ENCODE peak calls at places on chromosomes 16 and 17, in six cellular contexts. V is tibial artery, Z is dorsolateral prefrontal cortex, E is GM10248, R is upper lobe of right lung, D is progenitor cell of endocrine pancreas. N is an unnamed sample.

GRCh38 chr16:2026461-2027023 is at the start of gene NHERF2:
- DNase-seq in V (no peak), Z (no peak), E (no peak), R (peak; percentile 77), D (no peak), N (peak; percentile 85)

GRCh38 chr17:38605852-38606645 is at the start of gene SRCIN1:
- DNase-seq in V (no peak), Z (peak; percentile 77), E (peak; percentile 79), R (peak; percentile 81), D (peak; percentile 67), N (no peak)

GRCh38 chr17:28973414-28973813 is 22.1 kb upstream of the PHF12 start:
- DNase-seq in V (no peak), Z (no peak), E (no peak), R (peak; percentile 77), D (no peak), N (no peak)

GRCh38 chr17:62822080-62822904 is 14.2 kb upstream of the MARCHF10 start:
- DNase-seq in V (no peak), Z (no peak), E (no peak), R (no peak), D (no peak), N (peak; percentile 10)

GRCh38 chr16:48001306-48001885 is 154.4 kb downstream of the ABCC12 start:
- DNase-seq in V (no peak), Z (no peak), E (no peak), R (no peak), D (no peak), N (peak; percentile 23)

GRCh38 chr16:4944333-4945281 is 7.7 kb upstream of the PPL start:
- DNase-seq in V (peak; percentile 98), Z (no peak), E (no peak), R (peak; percentile 95), D (peak; percentile 53), N (peak; percentile 99)

GRCh38 chr17:12391468-12391867 is 274.2 kb upstream of the MYOCD start:
- DNase-seq in V (no peak), Z (no peak), E (no peak), R (no peak), D (no peak), N (no peak)

GRCh38 chr17:55436224-55437164 is 14.9 kb upstream of the MMD start:
- DNase-seq in V (no peak), Z (no peak), E (no peak), R (no peak), D (no peak), N (no peak)

GRCh38 chr17:73325527-73325842 is 13.7 kb upstream of the CDC42EP4 start:
- DNase-seq in V (peak; percentile 78), Z (no peak), E (no peak), R (no peak), D (no peak), N (no peak)

GRCh38 chr16:79090966-79091365 is 509.6 kb downstream of the MAF start:
- DNase-seq in V (no peak), Z (no peak), E (no peak), R (no peak), D (no peak), N (no peak)

DNA sequence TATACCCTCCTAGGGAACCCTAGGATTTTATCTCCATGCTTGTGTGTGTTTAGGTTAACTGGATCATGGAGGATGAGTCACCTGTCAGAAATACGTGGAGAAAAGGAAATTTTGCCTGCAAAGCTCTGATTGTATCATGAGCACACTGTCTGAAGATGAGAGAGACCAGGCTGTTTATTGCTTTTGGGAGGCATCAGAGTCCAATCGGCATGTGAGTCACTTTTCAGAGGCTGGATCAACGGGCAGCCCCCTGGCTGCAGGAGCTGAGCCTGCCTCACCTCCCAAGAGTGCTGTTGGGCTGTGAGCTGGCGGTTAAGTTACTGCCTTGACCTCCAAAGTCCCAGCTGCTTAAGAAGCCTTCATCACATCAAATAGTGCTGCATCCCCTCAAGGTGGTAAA is 41.5 kb upstream of the MED9 start:
- DNase-seq in V (no peak), Z (no peak), E (no peak), R (no peak), D (no peak), N (no peak)
- TF ChIP-seq CTCF in V (no peak), Z (no peak), E (no peak), R (no peak), D (no peak), N (no peak)

GRCh38 chr17:72056155-72056554 is 64.7 kb upstream of the SOX9 start:
- DNase-seq in V (no peak), Z (no peak), E (no peak), R (no peak), D (no peak), N (no peak)

GRCh38 chr17:72056727-72057290 is 64.0 kb upstream of the SOX9 start:
- DNase-seq in V (no peak), Z (no peak), E (no peak), R (no peak), D (no peak), N (no peak)

GRCh38 chr17:72049914-72050313 is 70.9 kb upstream of the SOX9 start:
- DNase-seq in V (no peak), Z (no peak), E (no peak), R (no peak), D (no peak), N (no peak)

DNA sequence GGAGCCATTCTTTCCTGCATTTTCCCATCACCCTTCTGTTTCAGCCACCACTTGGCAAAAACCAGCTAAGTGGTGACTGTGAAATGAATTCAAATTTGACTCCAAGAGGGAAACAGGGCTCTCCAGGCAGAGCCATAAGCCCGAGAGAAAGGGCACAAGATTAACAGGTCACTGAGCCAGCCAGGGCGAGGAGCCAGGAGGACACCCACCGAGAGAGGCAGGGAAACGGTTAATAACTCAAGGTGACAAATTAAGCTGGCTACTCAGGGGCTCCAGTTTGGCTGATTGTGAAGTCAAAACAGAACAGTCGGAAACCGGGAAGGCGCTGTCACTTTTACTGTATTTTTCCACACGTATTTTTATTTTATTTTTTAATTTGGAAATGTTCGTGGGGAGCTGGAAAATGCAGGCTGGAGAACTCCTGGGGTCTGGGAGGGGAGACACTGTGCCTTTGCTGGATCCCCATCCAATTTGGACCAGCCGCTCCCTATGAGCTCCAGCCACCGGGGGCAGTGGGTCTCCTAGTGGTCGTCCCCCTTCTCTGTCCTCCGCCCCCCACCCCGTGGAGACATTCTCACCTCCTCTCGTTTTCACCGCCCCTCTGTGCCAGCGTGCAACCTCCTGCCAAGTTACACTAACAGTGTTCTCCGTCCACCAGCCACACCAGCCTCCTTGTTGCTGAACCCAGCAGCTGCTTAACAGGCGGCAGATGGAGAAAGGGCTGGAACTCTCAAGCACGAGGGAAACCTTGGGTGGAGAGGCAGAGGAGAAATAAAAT is 67.6 kb upstream of the SOX9 start:
- DNase-seq in V (no peak), Z (no peak), E (no peak), R (no peak), D (no peak), N (no peak)
- TF ChIP-seq CTCF in V (no peak), Z (no peak), E (no peak), R (no peak), D (no peak), N (no peak)

GRCh38 chr17:6648181-6648580 is 3.2 kb downstream of the MED31 start:
- DNase-seq in V (no peak), Z (no peak), E (no peak), R (no peak), D (no peak), N (no peak)
- TF ChIP-seq CTCF in V (no peak), Z (no peak), E (peak; percentile 30), R (no peak), D (no peak), N (no peak)

GRCh38 chr16:62224810-62225209 is 188.6 kb upstream of the CDH8 start:
- DNase-seq in V (no peak), Z (no peak), E (no peak), R (no peak), D (no peak), N (no peak)

DNA sequence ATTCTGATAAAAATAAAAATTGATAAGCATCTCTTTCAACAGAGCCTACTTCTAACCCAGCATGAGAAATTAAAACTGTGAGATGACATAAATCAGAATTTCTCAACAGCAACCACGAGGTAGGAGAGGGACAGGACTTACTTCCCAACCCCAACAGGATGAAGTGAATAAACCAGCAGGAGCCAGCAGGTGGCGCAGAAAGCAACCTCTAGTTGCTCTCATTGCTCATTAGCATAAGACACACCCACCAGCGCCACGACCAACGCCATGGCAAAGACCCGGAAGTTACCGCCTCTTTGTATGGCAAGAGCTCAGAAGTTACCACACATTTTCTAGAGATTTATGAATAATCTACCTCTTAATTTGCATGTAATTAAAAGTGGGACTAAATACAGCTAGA is 189.4 kb upstream of the CDH8 start:
- DNase-seq in V (no peak), Z (peak; percentile 55), E (peak; percentile 3), R (peak; percentile 85), D (peak; percentile 15), N (no peak)
- TF ChIP-seq CTCF in V (no peak), Z (peak; percentile 67), E (no peak), R (peak; percentile 38), D (peak; percentile 55), N (peak; percentile 49)

DNA sequence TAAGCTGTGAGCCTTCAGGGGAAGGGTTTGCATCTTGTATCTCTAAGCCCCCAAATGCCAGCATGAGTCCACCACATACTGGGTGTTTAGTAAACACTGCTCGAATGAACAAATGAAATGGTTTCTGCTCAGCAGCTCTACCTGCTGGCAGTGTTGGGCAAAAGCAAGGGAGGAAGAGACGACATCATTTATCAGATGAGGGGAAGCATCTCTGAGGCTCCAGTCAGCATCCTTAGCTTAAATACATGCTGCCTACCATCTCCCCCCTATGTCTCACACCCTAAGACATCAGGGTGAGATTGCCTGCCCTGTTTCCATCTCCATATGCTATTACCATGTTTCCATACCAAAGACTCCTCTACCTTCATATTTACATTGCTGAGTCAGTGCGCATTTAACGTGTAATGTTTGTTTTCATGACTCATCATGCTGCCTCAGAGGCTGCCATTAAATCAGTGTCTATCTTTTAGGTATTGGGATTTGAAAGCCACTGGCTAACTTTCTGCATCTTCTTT is 379.8 kb downstream of the UTP18 start:
- DNase-seq in V (no peak), Z (no peak), E (peak; percentile 16), R (no peak), D (no peak), N (no peak)
- TF ChIP-seq CTCF in V (no peak), Z (no peak), E (peak; percentile 37), R (peak; percentile 25), D (peak; percentile 39), N (peak; percentile 12)

DNA sequence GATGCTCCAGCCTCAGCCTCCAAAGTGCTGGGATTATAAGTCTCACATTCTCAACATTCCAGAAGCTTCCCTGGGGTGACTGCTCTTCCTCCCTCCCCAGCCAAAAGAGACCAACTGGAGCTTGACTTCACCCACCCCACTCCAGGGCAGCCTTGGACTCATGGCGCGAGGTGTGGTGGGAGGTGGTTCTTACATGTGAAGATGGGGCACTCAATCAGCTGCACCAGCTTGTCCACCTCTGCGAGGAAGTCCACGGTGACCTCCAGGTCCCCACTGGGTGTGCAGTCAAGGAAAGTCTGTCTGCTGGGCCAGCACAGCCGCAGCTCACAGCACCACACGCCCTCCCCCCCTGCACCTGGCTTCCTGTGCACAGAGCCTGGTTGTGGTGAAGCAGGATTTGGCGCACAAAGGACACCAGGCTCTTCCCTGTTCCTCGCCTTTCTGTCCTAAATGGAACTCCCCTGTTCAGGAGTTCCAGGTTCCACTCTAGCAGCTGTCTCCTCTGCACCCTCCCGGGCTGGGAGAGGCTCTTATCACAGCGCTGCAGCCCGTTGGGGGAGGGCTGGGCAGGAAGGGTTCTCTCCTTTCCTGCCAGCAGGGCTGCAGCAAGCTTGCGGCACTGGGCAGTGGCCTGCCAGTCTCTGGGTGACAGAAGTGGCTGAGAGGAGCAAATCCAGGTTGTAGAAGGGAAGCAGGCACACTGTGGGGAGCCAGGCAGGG is 9.7 kb upstream of the MTSS2 start:
- DNase-seq in V (no peak), Z (no peak), E (no peak), R (peak; percentile 86), D (no peak), N (no peak)
- TF ChIP-seq CTCF in V (no peak), Z (no peak), E (no peak), R (no peak), D (no peak), N (peak; percentile 14)